ENCODE peak calls at places on chromosome 3, in seven cellular contexts. U, A, B, Z, T, X and K are unnamed samples.

GRCh38 chr3:127542441-127542952 is 48.0 kb downstream of the TPRA1 start:
- DNase-seq in X (no peak), A (no peak), T (no peak), Z (no peak), B (no peak), U (no peak), K (no peak)

GRCh38 chr3:4908769-4909156 is 70.5 kb upstream of the BHLHE40 start:
- DNase-seq in Z (no peak), U (no peak), X (no peak), A (no peak), T (no peak), B (no peak), K (no peak)

GRCh38 chr3:117886147-117886546 is 1148.5 kb downstream of the IGSF11 start:
- DNase-seq in A (no peak), Z (no peak), T (no peak), U (no peak), X (no peak), B (no peak), K (no peak)

GRCh38 chr3:127457094-127457475 is 133.4 kb downstream of the TPRA1 start:
- DNase-seq in A (no peak), Z (no peak), B (peak), T (peak), U (peak), X (no peak), K (peak)

GRCh38 chr3:44942202-44942921 is 33.6 kb downstream of the ZDHHC3 start:
- DNase-seq in B (no peak), T (peak), X (no peak), Z (no peak), U (peak), A (no peak), K (no peak)

GRCh38 chr3:127688416-127689265 is 15.9 kb downstream of the ABTB1 start:
- DNase-seq in U (peak), B (peak), A (no peak), Z (no peak), X (no peak), T (peak), K (no peak)

GRCh38 chr3:108486910-108487309 is 23.5 kb downstream of the MYH15 start:
- DNase-seq in B (no peak), A (no peak), T (peak), X (no peak), U (peak), Z (no peak), K (no peak)

GRCh38 chr3:61524933-61525332 is 36.4 kb upstream of the PTPRG start:
- DNase-seq in Z (no peak), T (no peak), A (no peak), B (no peak), U (no peak), X (no peak), K (no peak)

GRCh38 chr3:154886437-154886836 is 193.7 kb upstream of the MME start:
- DNase-seq in A (no peak), X (peak), T (peak), U (peak), B (no peak), Z (no peak), K (peak)

GRCh38 chr3:50665603-50666115 is 9.1 kb upstream of the DOCK3 start:
- DNase-seq in A (no peak), B (no peak), T (no peak), X (no peak), U (no peak), Z (no peak), K (no peak)

GRCh38 chr3:107938128-107938527 is 152.7 kb downstream of the CD47 start:
- DNase-seq in Z (no peak), X (peak), T (peak), A (no peak), B (peak), U (peak), K (peak)

GRCh38 chr3:138450704-138451424 is 16.4 kb downstream of the ESYT3 start:
- DNase-seq in X (no peak), T (no peak), B (peak), U (no peak), Z (no peak), A (no peak), K (no peak)

GRCh38 chr3:97940034-97940433 is 32.2 kb downstream of the RIOX2 start:
- DNase-seq in X (no peak), B (no peak), Z (no peak), U (no peak), T (no peak), A (no peak), K (peak)

GRCh38 chr3:141526709-141527108 is 39.9 kb downstream of the RASA2 start:
- DNase-seq in A (no peak), T (no peak), X (no peak), Z (no peak), U (no peak), B (no peak), K (no peak)

GRCh38 chr3:143563786-143564185 is 284.5 kb downstream of the SLC9A9 start:
- DNase-seq in T (no peak), A (no peak), X (no peak), B (no peak), U (no peak), Z (no peak), K (peak)

GRCh38 chr3:100189444-100189964 is 71.3 kb upstream of the TBC1D23 start:
- DNase-seq in A (no peak), U (no peak), X (no peak), T (no peak), Z (no peak), B (no peak), K (no peak)

GRCh38 chr3:183502782-183503181 is 52.7 kb downstream of the KLHL6 start:
- DNase-seq in U (no peak), X (peak), B (no peak), Z (no peak), A (no peak), T (no peak), K (no peak)

GRCh38 chr3:22297436-22297835 is 546.4 kb upstream of the ZNF385D start:
- DNase-seq in A (no peak), X (no peak), U (no peak), T (no peak), Z (no peak), B (no peak), K (no peak)
- H2BK120ac ChIP-seq in A (no peak), X (no peak), U (no peak), T (no peak), Z (no peak), B (no peak), K (no peak)

GRCh38 chr3:23712656-23713559 is 92.8 kb upstream of the UBE2E1 start:
- DNase-seq in B (peak), X (peak), T (peak), A (peak), Z (peak), U (peak), K (peak)
- H2BK120ac ChIP-seq in B (no peak), X (no peak), T (no peak), A (no peak), Z (no peak), U (no peak), K (no peak)

DNA sequence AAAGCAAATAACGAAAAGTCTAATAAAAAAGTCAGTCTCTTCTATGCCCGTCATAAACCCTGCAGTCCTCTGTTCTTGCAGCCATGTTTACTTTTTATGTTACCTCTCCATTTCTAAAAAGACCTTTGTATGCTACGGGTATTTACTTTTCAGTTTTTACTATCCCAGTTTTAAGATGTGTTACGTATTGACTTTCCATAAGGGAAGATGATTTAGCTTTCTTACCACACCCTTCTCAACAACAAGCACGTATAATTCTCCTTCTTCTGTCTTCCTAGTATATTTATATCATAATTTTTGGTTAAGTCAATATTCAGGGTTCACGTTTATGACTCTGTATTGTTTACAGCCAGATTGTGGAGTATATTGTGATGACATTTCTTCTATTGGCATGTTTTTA is 10.8 kb downstream of the TRNT1 start:
- DNase-seq in B (no peak), U (no peak), T (no peak), X (no peak), A (no peak), Z (no peak), K (no peak)
- H2BK120ac ChIP-seq in B (no peak), U (no peak), T (no peak), X (no peak), A (no peak), Z (no peak), K (no peak)

DNA sequence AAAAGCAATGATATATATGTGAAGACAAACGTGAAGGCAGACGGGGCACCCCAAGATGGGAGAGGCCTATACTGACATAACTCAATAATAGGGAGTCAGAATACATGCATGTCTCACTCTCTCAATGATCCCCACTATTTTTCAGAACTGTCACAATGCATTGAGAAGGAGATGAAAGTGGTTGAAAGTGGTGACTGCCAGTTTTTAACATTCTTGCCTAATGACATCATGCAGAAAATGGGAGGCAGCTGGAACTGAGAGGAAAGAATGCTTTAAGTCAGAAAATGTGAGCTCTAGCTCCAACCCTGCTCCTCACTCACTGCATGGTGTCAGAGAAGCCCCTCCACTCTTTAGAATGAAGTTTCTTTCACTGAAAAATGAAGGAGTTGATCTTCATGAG is 55.3 kb upstream of the P2RY1 start:
- DNase-seq in B (no peak), X (no peak), Z (no peak), U (no peak), T (peak), A (peak), K (peak)
- H2BK120ac ChIP-seq in B (no peak), X (no peak), Z (no peak), U (no peak), T (no peak), A (no peak), K (no peak)

DNA sequence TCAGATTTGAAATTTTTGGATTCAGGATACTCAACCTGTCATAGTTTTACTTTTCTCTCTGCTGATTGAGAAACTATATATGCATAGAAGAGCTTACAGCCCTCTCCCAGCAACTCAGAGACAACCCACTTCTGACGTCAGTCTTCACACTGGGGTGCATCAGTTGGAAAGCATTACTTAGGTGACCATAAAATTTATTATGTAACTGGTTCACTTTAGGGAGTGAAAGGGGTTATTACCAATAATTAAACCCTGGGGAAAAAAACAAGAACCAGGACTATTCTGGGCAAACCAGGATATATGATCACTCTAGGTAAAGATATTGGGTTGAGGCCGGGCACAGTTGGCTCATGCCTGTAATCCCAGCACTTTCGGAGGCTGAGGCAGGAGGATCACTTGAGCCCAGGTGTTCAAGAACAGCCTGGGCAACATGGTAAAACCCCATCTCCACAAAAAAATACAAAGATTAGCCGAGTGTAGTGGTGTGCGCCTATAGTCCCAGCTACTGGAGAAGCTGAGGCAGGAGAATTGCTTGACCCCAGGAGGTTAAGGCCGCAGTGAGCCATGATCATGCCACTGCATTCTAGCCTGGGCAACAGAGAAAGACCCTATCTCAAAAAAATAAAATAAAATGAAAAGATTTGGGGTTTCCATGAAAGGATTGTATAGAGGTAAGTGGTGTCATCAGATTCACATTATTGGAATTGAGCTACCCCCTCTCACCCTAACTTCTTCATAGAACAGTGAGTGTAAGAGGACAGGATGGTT is 27.1 kb downstream of the HES1 start:
- DNase-seq in T (no peak), A (no peak), B (no peak), X (no peak), Z (no peak), U (no peak), K (no peak)
- H2BK120ac ChIP-seq in T (no peak), A (no peak), B (no peak), X (no peak), Z (no peak), U (no peak), K (no peak)

GRCh38 chr3:7576506-7576905 is 715.6 kb downstream of the GRM7 start:
- DNase-seq in A (no peak), Z (no peak), X (no peak), B (no peak), U (no peak), T (no peak), K (no peak)

GRCh38 chr3:7585052-7585451 is 724.1 kb downstream of the GRM7 start:
- DNase-seq in Z (no peak), U (no peak), A (no peak), T (no peak), B (no peak), X (no peak), K (peak)

GRCh38 chr3:7577513-7577912 is 716.6 kb downstream of the GRM7 start:
- DNase-seq in X (no peak), A (no peak), T (no peak), Z (no peak), B (no peak), U (no peak), K (no peak)

GRCh38 chr3:7581831-7582230 is 720.9 kb downstream of the GRM7 start:
- DNase-seq in T (no peak), B (no peak), A (no peak), U (no peak), X (no peak), Z (no peak), K (no peak)
- H2BK120ac ChIP-seq in T (no peak), B (no peak), A (no peak), U (no peak), X (no peak), Z (no peak), K (no peak)

GRCh38 chr3:167991213-167991612 is 104.5 kb downstream of the GOLIM4 start:
- DNase-seq in A (no peak), Z (no peak), X (no peak), B (no peak), T (no peak), U (no peak), K (no peak)
- H2BK120ac ChIP-seq in A (no peak), Z (no peak), X (no peak), B (no peak), T (no peak), U (no peak), K (no peak)

DNA sequence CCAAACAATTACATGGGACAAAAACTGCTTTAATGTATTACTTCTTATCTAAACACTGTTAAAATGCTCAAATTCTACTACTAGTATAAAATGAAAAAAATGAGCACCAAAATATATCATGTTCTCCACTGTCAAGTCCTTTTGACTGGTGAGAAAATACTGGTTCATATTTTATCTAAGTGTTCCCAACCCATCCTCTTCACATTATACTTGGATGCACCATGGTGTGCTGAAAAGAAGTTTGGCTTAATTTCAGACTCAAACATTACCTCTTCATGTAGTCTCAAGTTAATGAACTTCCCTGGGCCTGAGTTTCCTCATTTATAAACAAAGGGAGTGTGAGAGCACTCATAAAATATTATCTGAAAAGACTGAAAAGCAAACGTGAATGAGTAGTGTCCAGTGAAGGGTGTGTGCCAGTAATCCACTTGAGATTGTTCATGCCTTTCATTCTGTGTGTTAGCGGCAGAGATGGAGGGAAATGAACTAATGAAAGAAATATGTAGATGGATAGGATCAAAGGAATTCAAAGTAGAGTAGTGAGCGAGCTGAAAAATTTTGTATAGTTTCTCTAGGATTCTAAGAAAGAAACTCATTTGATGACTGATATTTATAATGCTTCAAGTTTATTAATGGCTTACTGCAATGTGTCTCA is 263.2 kb downstream of the NLGN1 start:
- DNase-seq in X (peak), T (peak), U (peak), A (no peak), B (no peak), Z (no peak), K (no peak)
- H2BK120ac ChIP-seq in X (no peak), T (no peak), U (peak), A (no peak), B (no peak), Z (no peak), K (no peak)